ENCODE peak calls at places on chromosome 9, in four cellular contexts. One of them, this sample, is unnamed.

GRCh38 chr9:82555408-82555807 is 507.5 kb downstream of the RASEF start:
- DNase-seq in AG04449: no peak
- DNase-seq in lower lobe of right lung: no peak
- DNase-seq in cardiac fibroblast: peak
- DNase-seq in this sample: no peak

GRCh38 chr9:20290287-20290686 is 332.0 kb downstream of the MLLT3 start:
- DNase-seq in AG04449: no peak
- DNase-seq in lower lobe of right lung: no peak
- DNase-seq in cardiac fibroblast: no peak
- DNase-seq in this sample: no peak

GRCh38 chr9:94802795-94803194 is 76.3 kb downstream of the AOPEP start:
- DNase-seq in AG04449: no peak
- DNase-seq in lower lobe of right lung: no peak
- DNase-seq in cardiac fibroblast: no peak
- DNase-seq in this sample: no peak

GRCh38 chr9:14277202-14277601 is 36.7 kb downstream of the NFIB start:
- DNase-seq in AG04449: no peak
- DNase-seq in lower lobe of right lung: no peak
- DNase-seq in cardiac fibroblast: peak
- DNase-seq in this sample: no peak

GRCh38 chr9:12975496-12975895 is 200.7 kb downstream of the LURAP1L start:
- DNase-seq in AG04449: no peak
- DNase-seq in lower lobe of right lung: no peak
- DNase-seq in cardiac fibroblast: no peak
- DNase-seq in this sample: no peak

GRCh38 chr9:2122299-2122698 is 107.2 kb downstream of the SMARCA2 start:
- DNase-seq in AG04449: no peak
- DNase-seq in lower lobe of right lung: no peak
- DNase-seq in cardiac fibroblast: no peak
- DNase-seq in this sample: no peak

GRCh38 chr9:7510209-7510608 is 289.4 kb downstream of the DMAC1 start:
- DNase-seq in AG04449: no peak
- DNase-seq in lower lobe of right lung: no peak
- DNase-seq in cardiac fibroblast: no peak
- DNase-seq in this sample: no peak

GRCh38 chr9:5563886-5564285 is 53.6 kb downstream of the PDCD1LG2 start:
- DNase-seq in AG04449: no peak
- DNase-seq in lower lobe of right lung: no peak
- DNase-seq in cardiac fibroblast: no peak
- DNase-seq in this sample: no peak

GRCh38 chr9:115891929-115892328 is 261.7 kb upstream of the PAPPA start:
- DNase-seq in AG04449: peak
- DNase-seq in lower lobe of right lung: no peak
- DNase-seq in cardiac fibroblast: peak
- DNase-seq in this sample: no peak

GRCh38 chr9:89714316-89714715 is 109.5 kb downstream of the GADD45G start:
- DNase-seq in AG04449: no peak
- DNase-seq in lower lobe of right lung: no peak
- DNase-seq in cardiac fibroblast: no peak
- DNase-seq in this sample: no peak

GRCh38 chr9:127808347-127809001 is 5.8 kb downstream of the FPGS start:
- DNase-seq in AG04449: no peak
- DNase-seq in lower lobe of right lung: no peak
- DNase-seq in cardiac fibroblast: no peak
- DNase-seq in this sample: no peak

GRCh38 chr9:99105152-99106043 is 485 bp downstream of the TGFBR1 start:
- DNase-seq in AG04449: no peak
- DNase-seq in lower lobe of right lung: peak
- DNase-seq in cardiac fibroblast: peak
- DNase-seq in this sample: peak

GRCh38 chr9:136759436-136760325 is 1.6 kb upstream of the LCN8 start:
- DNase-seq in AG04449: no peak
- DNase-seq in lower lobe of right lung: peak
- DNase-seq in cardiac fibroblast: no peak
- DNase-seq in this sample: no peak

GRCh38 chr9:3992924-3993323 is 306.9 kb downstream of the GLIS3 start:
- DNase-seq in AG04449: no peak
- DNase-seq in lower lobe of right lung: no peak
- DNase-seq in cardiac fibroblast: peak
- DNase-seq in this sample: no peak

GRCh38 chr9:116288658-116289057 is 135.1 kb downstream of the PAPPA start:
- DNase-seq in AG04449: peak
- DNase-seq in lower lobe of right lung: no peak
- DNase-seq in cardiac fibroblast: peak
- DNase-seq in this sample: no peak

GRCh38 chr9:37938121-37938906 is 34.4 kb upstream of the SLC25A51 start:
- DNase-seq in AG04449: no peak
- DNase-seq in lower lobe of right lung: peak
- DNase-seq in cardiac fibroblast: peak
- DNase-seq in this sample: no peak

GRCh38 chr9:121985792-121986494 is 107.2 kb downstream of the TTLL11 start:
- DNase-seq in AG04449: no peak
- DNase-seq in lower lobe of right lung: no peak
- DNase-seq in cardiac fibroblast: peak
- DNase-seq in this sample: no peak

GRCh38 chr9:70563437-70564204 is 149.2 kb upstream of the KLF9 start:
- DNase-seq in AG04449: peak
- DNase-seq in lower lobe of right lung: no peak
- DNase-seq in cardiac fibroblast: peak
- DNase-seq in this sample: no peak

GRCh38 chr9:129007035-129007765 is 20.9 kb downstream of the SH3GLB2 start:
- DNase-seq in AG04449: no peak
- DNase-seq in lower lobe of right lung: peak
- DNase-seq in cardiac fibroblast: no peak
- DNase-seq in this sample: no peak

GRCh38 chr9:3088166-3088702 is 244.3 kb upstream of the PUM3 start:
- DNase-seq in AG04449: no peak
- DNase-seq in lower lobe of right lung: no peak
- DNase-seq in cardiac fibroblast: no peak
- DNase-seq in this sample: no peak

GRCh38 chr9:126617003-126617739 is 3.4 kb downstream of the LMX1B start:
- DNase-seq in AG04449: no peak
- DNase-seq in lower lobe of right lung: no peak
- DNase-seq in cardiac fibroblast: no peak
- DNase-seq in this sample: peak

GRCh38 chr9:8364021-8364782 is 564.6 kb upstream of the DMAC1 start:
- DNase-seq in AG04449: no peak
- DNase-seq in lower lobe of right lung: no peak
- DNase-seq in cardiac fibroblast: no peak
- DNase-seq in this sample: no peak

GRCh38 chr9:4145482-4145881 is 154.4 kb downstream of the GLIS3 start:
- DNase-seq in AG04449: no peak
- DNase-seq in lower lobe of right lung: no peak
- DNase-seq in cardiac fibroblast: no peak
- DNase-seq in this sample: no peak

GRCh38 chr9:136550439-136551085 is 4.7 kb upstream of the NOTCH1 start:
- DNase-seq in AG04449: no peak
- DNase-seq in lower lobe of right lung: no peak
- DNase-seq in cardiac fibroblast: no peak
- DNase-seq in this sample: no peak

GRCh38 chr9:90956026-90956810 is 154.6 kb downstream of the SYK start:
- DNase-seq in AG04449: no peak
- DNase-seq in lower lobe of right lung: no peak
- DNase-seq in cardiac fibroblast: no peak
- DNase-seq in this sample: no peak

GRCh38 chr9:85577353-85577952 is 164.3 kb downstream of the AGTPBP1 start:
- DNase-seq in AG04449: no peak
- DNase-seq in lower lobe of right lung: no peak
- DNase-seq in cardiac fibroblast: no peak
- DNase-seq in this sample: no peak

GRCh38 chr9:3906437-3907213 is 380.8 kb upstream of the RFX3 start:
- DNase-seq in AG04449: peak
- DNase-seq in lower lobe of right lung: no peak
- DNase-seq in cardiac fibroblast: peak
- DNase-seq in this sample: no peak

GRCh38 chr9:107528686-107529085 is 39.1 kb upstream of the KLF4 start:
- DNase-seq in AG04449: no peak
- DNase-seq in lower lobe of right lung: no peak
- DNase-seq in cardiac fibroblast: no peak
- DNase-seq in this sample: no peak

GRCh38 chr9:111297061-111297824 is 32.8 kb downstream of the OR2K2 start:
- DNase-seq in AG04449: no peak
- DNase-seq in lower lobe of right lung: no peak
- DNase-seq in cardiac fibroblast: no peak
- DNase-seq in this sample: no peak

GRCh38 chr9:7117676-7118561 is 360.1 kb downstream of the KDM4C start:
- DNase-seq in AG04449: peak
- DNase-seq in lower lobe of right lung: no peak
- DNase-seq in cardiac fibroblast: peak
- DNase-seq in this sample: no peak

GRCh38 chr9:127611796-127612790 is at the start of gene STXBP1:
- DNase-seq in AG04449: no peak
- DNase-seq in lower lobe of right lung: peak
- DNase-seq in cardiac fibroblast: peak
- DNase-seq in this sample: peak

GRCh38 chr9:123400926-123401503 is 45.0 kb downstream of the CRB2 start:
- DNase-seq in AG04449: no peak
- DNase-seq in lower lobe of right lung: no peak
- DNase-seq in cardiac fibroblast: no peak
- DNase-seq in this sample: no peak

GRCh38 chr9:9563817-9564216 is 1049.0 kb downstream of the PTPRD start:
- DNase-seq in AG04449: no peak
- DNase-seq in lower lobe of right lung: no peak
- DNase-seq in cardiac fibroblast: no peak
- DNase-seq in this sample: no peak

GRCh38 chr9:126411225-126411947 is 84.8 kb downstream of the MVB12B start:
- DNase-seq in AG04449: no peak
- DNase-seq in lower lobe of right lung: no peak
- DNase-seq in cardiac fibroblast: no peak
- DNase-seq in this sample: peak

GRCh38 chr9:18489861-18490260 is 15.9 kb downstream of the ADAMTSL1 start:
- DNase-seq in AG04449: no peak
- DNase-seq in lower lobe of right lung: no peak
- DNase-seq in cardiac fibroblast: peak
- DNase-seq in this sample: no peak

DNA sequence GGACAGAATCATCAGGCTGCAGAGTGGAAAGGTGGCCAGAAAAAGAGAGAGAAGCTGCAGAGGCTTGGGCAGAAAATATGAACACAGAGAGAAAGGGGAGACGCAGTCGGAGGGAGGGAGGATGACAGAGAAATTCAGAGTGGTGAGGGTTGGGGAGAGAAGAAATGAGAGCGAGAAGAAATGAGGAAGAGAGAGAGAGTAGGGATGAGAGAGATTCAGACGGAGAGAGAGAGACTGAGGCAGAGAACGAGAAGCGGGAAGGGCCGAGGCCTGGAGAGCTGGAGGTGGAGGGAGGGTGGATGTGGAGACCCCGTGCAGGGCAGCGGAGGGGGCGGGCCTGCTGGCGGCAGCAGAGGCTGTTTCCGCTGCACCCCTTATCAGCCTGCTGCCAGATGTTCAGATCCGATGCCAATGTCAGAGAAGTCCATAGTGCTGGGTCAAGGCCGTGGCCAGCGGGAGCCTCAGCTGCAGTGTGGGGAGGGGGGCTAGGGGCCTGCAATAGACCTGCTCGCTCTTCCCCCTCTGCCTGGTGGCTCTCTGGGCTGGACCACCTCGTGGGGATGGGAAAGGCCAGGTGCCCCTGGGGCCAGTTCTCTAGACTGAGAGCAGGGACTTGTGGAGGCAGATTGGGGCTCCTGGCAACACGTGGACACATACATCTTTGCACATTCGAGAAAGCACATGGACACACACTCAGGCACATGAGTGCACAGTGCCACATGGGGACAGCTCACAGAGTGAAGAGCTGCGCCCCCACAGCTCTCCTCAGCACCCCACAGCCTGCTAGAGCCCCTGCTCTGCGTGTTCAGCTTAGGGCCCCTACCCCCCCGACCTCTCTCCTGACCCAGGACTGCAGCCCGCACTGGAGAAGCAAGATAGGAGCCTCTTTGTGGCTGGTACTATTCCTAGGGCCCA is 4.9 kb upstream of the NR5A1 start:
- DNase-seq in AG04449: no peak
- DNase-seq in lower lobe of right lung: no peak
- DNase-seq in cardiac fibroblast: no peak
- DNase-seq in this sample: no peak
- TF ChIP-seq CTCF in AG04449: no peak
- TF ChIP-seq CTCF in lower lobe of right lung: no peak
- TF ChIP-seq CTCF in cardiac fibroblast: no peak
- TF ChIP-seq CTCF in this sample: no peak

DNA sequence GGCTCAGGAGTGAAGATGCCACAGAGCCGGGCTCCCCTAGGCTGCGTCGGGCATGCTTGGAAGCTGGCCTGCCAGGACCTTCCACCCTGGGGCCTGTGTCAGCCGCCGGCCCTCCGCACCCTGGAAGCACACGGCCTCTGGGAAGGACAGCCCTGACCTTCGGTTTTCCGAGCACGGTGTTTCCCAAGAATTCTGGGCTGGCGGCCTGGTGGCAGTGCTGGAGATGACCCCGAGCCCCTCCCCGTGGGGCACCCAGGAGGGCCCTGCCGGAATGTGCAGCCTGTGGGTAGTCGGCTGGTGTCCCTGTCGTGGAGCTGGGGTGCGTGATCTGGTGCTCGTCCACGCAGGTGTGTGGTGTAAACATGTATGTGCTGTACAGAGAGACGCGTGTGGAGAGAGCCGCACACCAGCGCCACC is 113.1 kb downstream of the RXRA start:
- DNase-seq in AG04449: no peak
- DNase-seq in lower lobe of right lung: no peak
- DNase-seq in cardiac fibroblast: no peak
- DNase-seq in this sample: no peak
- TF ChIP-seq CTCF in AG04449: no peak
- TF ChIP-seq CTCF in lower lobe of right lung: no peak
- TF ChIP-seq CTCF in cardiac fibroblast: no peak
- TF ChIP-seq CTCF in this sample: no peak

DNA sequence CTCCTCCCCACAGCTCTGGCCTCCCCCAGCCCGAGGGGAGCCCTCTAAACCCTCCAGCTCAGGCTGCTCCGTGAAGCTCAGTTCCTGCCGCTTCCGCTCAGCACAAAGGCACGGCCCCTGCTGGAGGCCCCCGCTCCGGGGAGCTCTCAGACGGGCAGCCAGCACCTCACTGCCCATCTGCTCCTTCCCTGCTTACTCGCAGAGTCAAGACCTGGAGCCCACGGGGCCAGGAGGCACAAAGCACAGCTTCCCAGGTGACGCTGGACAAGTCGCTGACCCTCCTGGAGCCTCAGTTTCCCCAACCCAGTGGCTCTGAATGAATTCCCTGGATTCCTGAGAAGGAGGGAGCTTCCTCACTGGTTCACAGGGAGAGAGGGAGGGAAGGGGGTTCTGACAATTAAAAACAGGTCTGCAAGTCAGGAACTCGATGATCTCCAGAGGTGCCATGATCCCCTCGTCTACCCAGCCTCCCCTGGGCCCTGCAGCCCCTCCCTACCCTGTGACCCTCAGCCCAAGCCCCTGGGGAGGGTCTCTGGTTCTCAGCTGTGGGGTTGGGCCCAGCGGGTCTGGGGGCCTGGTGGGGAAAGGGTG is 36.2 kb downstream of the VAV2 start:
- DNase-seq in AG04449: no peak
- DNase-seq in lower lobe of right lung: peak
- DNase-seq in cardiac fibroblast: peak
- DNase-seq in this sample: peak
- TF ChIP-seq CTCF in AG04449: peak
- TF ChIP-seq CTCF in lower lobe of right lung: no peak
- TF ChIP-seq CTCF in cardiac fibroblast: peak
- TF ChIP-seq CTCF in this sample: no peak

GRCh38 chr9:34896112-34896511 is 62.0 kb upstream of the PHF24 start:
- DNase-seq in AG04449: no peak
- DNase-seq in lower lobe of right lung: no peak
- DNase-seq in cardiac fibroblast: no peak
- DNase-seq in this sample: no peak
- TF ChIP-seq CTCF in AG04449: no peak
- TF ChIP-seq CTCF in lower lobe of right lung: no peak
- TF ChIP-seq CTCF in cardiac fibroblast: peak
- TF ChIP-seq CTCF in this sample: no peak

This sample was measured in spleen.